ENCODE peak calls at places on chromosomes 11 and 22, in eight cellular contexts. V is astrocyte, G is left ventricle myocardium inferior, A is colonic mucosa, H is ascending aorta, X is brain microvascular endothelial cell, P is lung, T is lower leg skin. N is an unnamed sample.

GRCh38 chr11:2587132-2587930 is 112.5 kb downstream of the KCNQ1OT1 start:
- DNase-seq in V (no peak), G (peak; percentile 13), A (no peak), H (no peak), X (no peak), P (peak; percentile 21), T (peak; percentile 79), N (no peak)

GRCh38 chr11:69499216-69499945 is 17.9 kb downstream of the LINC01488 start:
- DNase-seq in V (no peak), G (no peak), A (no peak), H (no peak), X (no peak), P (no peak), T (no peak), N (no peak)

GRCh38 chr22:38955250-38955775 is 2.1 kb upstream of the APOBEC3A start:
- DNase-seq in V (no peak), G (no peak), A (no peak), H (no peak), X (no peak), P (no peak), T (no peak), N (no peak)

GRCh38 chr11:13116491-13116890 is 107.4 kb downstream of the RASSF10 start:
- DNase-seq in V (no peak), G (no peak), A (no peak), H (no peak), X (no peak), P (no peak), T (no peak), N (no peak)

GRCh38 chr11:27362749-27363575 is at the start of gene CCDC34:
- DNase-seq in V (peak; percentile 83), G (peak; percentile 90), A (peak; percentile 93), H (peak; percentile 92), X (peak; percentile 86), P (peak; percentile 80), T (peak; percentile 97), N (peak; percentile 38)

GRCh38 chr11:3217751-3218482 is 696 bp downstream of the MRGPRG start:
- DNase-seq in V (no peak), G (peak; percentile 11), A (no peak), H (peak; percentile 58), X (no peak), P (no peak), T (peak; percentile 78), N (no peak)

GRCh38 chr11:126404367-126404766 is 48.9 kb downstream of the ST3GAL4 start:
- DNase-seq in V (no peak), G (no peak), A (no peak), H (no peak), X (no peak), P (no peak), T (no peak), N (no peak)

GRCh38 chr11:69241844-69242582 is 51.9 kb upstream of the MYEOV start:
- DNase-seq in V (no peak), G (no peak), A (no peak), H (no peak), X (no peak), P (no peak), T (peak; percentile 52), N (no peak)

GRCh38 chr11:45641961-45642360 is 23.5 kb downstream of the CHST1 start:
- DNase-seq in V (no peak), G (no peak), A (no peak), H (no peak), X (no peak), P (no peak), T (peak; percentile 70), N (no peak)

GRCh38 chr11:72951193-72951592 is 137.0 kb downstream of the ATG16L2 start:
- DNase-seq in V (no peak), G (no peak), A (no peak), H (peak; percentile 68), X (no peak), P (no peak), T (no peak), N (no peak)

GRCh38 chr11:24588075-24588474 is 91.2 kb downstream of the LUZP2 start:
- DNase-seq in V (peak; percentile 72), G (no peak), A (no peak), H (no peak), X (no peak), P (no peak), T (no peak), N (no peak)

GRCh38 chr11:13118194-13118593 is 109.1 kb downstream of the RASSF10 start:
- DNase-seq in V (peak; percentile 99), G (no peak), A (no peak), H (no peak), X (peak; percentile 85), P (no peak), T (no peak), N (peak; percentile 95)

GRCh38 chr22:45673482-45674175 is 2.0 kb downstream of the ATXN10 start:
- DNase-seq in V (no peak), G (no peak), A (no peak), H (no peak), X (no peak), P (no peak), T (no peak), N (no peak)

GRCh38 chr11:1344056-1344635 is 34.7 kb upstream of the TOLLIP start:
- DNase-seq in V (no peak), G (no peak), A (peak; percentile 14), H (peak; percentile 51), X (no peak), P (no peak), T (peak; percentile 75), N (no peak)

GRCh38 chr22:42880815-42881214 is 23.7 kb upstream of the ARFGAP3 start:
- DNase-seq in V (no peak), G (no peak), A (no peak), H (no peak), X (no peak), P (no peak), T (no peak), N (no peak)

GRCh38 chr11:34238966-34239365 is 118.8 kb downstream of the ABTB2 start:
- DNase-seq in V (peak; percentile 18), G (no peak), A (no peak), H (no peak), X (no peak), P (no peak), T (no peak), N (no peak)

DNA sequence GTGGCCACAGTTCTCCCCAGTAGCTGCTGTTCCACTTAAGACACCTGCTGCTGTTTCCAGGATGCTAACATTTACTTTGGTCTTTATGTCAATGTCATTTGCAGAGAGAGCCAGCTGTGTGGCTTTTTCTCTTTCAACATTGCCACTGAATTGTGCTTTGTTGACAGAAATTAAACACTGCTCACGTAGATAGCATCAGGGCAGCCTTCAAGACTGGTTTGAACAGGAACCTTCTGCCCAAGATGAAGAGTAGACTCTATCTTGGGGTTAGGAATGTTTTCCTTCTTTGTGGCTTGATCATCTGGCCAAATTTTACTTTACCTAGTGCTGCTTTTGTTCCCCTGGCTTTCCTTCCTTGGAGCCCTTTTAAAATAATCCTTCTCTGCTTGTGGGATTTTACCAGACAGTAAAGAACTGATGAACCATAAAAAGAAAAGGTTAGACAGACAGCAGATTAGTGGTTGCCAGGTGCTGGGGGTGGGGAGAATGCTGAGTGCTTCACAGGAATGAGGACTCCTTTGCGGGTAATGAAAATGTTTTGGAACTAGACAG is 22.6 kb upstream of the XBP1 start:
- DNase-seq in V (no peak), G (no peak), A (peak; percentile 73), H (no peak), X (no peak), P (no peak), T (no peak), N (no peak)
- H3K4me3 ChIP-seq in V (no peak overlapping the region), G (no peak overlapping the region), A (no peak overlapping the region), H (no peak overlapping the region), X (no peak overlapping the region), P (no peak overlapping the region), T (no peak overlapping the region), N (no peak overlapping the region)

GRCh38 chr11:114762437-114762836 is 84.1 kb downstream of the NXPE2 start:
- DNase-seq in V (peak; percentile 41), G (peak; percentile 60), A (peak; percentile 85), H (peak; percentile 67), X (peak; percentile 47), P (peak; percentile 45), T (peak; percentile 88), N (peak; percentile 2)

GRCh38 chr11:114758627-114759026 is 80.3 kb downstream of the NXPE2 start:
- DNase-seq in V (no peak), G (no peak), A (no peak), H (no peak), X (no peak), P (no peak), T (no peak), N (no peak)

GRCh38 chr11:114764563-114764962 is 86.2 kb downstream of the NXPE2 start:
- DNase-seq in V (no peak), G (no peak), A (no peak), H (no peak), X (no peak), P (no peak), T (no peak), N (no peak)
- TF ChIP-seq CTCF in V (no peak), G (no peak), A (no peak), H (no peak), X (no peak), P (no peak), T (no peak), N (no peak)

GRCh38 chr11:111361874-111362273 is 17.2 kb downstream of the POU2AF1 start:
- DNase-seq in V (no peak), G (no peak), A (no peak), H (no peak), X (no peak), P (peak; percentile 26), T (no peak), N (no peak)
- H3K4me3 ChIP-seq in V (no peak overlapping the region), G (no peak overlapping the region), A (no peak overlapping the region), H (no peak overlapping the region), X (no peak overlapping the region), P (no peak overlapping the region), T (no peak overlapping the region), N (no peak overlapping the region)

GRCh38 chr11:93646399-93646798 is 15.1 kb upstream of the CEP295 start:
- DNase-seq in V (no peak), G (no peak), A (no peak), H (no peak), X (no peak), P (no peak), T (no peak), N (no peak)

GRCh38 chr11:93652161-93652597 is 9.3 kb upstream of the CEP295 start:
- DNase-seq in V (peak; percentile 6), G (no peak), A (peak; percentile 51), H (no peak), X (peak; percentile 50), P (peak; percentile 36), T (no peak), N (no peak)

GRCh38 chr11:93645938-93646337 is 15.5 kb upstream of the CEP295 start:
- DNase-seq in V (no peak), G (no peak), A (no peak), H (no peak), X (no peak), P (no peak), T (no peak), N (no peak)

GRCh38 chr11:93651052-93651451 is 10.4 kb upstream of the CEP295 start:
- DNase-seq in V (no peak), G (no peak), A (no peak), H (no peak), X (no peak), P (no peak), T (no peak), N (no peak)

DNA sequence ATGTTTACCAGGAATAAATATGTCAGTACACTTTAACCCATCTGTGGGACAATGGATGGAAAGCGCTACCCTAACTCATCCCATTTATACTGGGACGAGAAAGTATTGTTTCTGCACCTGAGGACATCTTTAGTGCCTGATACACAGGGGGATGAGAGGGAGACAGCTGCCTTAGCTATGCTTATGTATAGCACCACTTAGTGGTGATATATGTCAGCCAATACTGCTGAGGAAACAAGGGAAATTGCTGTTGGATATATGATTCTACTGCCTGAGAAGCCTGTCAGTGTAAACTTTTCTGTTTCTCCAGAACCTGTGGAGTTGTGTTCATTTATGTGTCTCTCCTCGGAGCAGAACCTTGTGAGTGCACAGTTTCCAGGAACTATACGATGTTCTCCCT is 13.3 kb upstream of the CEP295 start:
- DNase-seq in V (peak; percentile 4), G (no peak), A (no peak), H (no peak), X (peak; percentile 16), P (no peak), T (no peak), N (no peak)
- TF ChIP-seq CTCF in V (peak; percentile 42), G (peak; percentile 37), A (no peak), H (no peak), X (peak; percentile 65), P (no peak), T (no peak), N (peak; percentile 27)